ENCODE peak calls at places on chromosomes 4 and X, in ten cellular contexts. One of them, this sample, is unnamed.
A peak's percentile ranks its signal among the peaks of the same experiment; 100 is the strongest.

GRCh38 chr4:187451776-187452175 is 543.8 kb upstream of the ZFP42 start:
- DNase-seq in upper lobe of right lung: no peak
- DNase-seq in CD8-positive, alpha-beta T cell: no peak
- DNase-seq in right lobe of liver: no peak
- DNase-seq in adrenal gland: no peak
- DNase-seq in transverse colon: no peak
- DNase-seq in PC-3: no peak
- DNase-seq in lower lobe of right lung: no peak
- DNase-seq in left lung: no peak
- DNase-seq in hepatocyte: no peak
- DNase-seq in this sample: no peak

GRCh38 chrX:39905475-39905889 is 192.3 kb downstream of the BCOR start:
- DNase-seq in upper lobe of right lung: no peak
- DNase-seq in CD8-positive, alpha-beta T cell: no peak
- DNase-seq in right lobe of liver: peak; percentile 31
- DNase-seq in adrenal gland: no peak
- DNase-seq in transverse colon: peak; percentile 59
- DNase-seq in PC-3: peak; percentile 8
- DNase-seq in lower lobe of right lung: no peak
- DNase-seq in left lung: no peak
- DNase-seq in hepatocyte: peak; percentile 77
- DNase-seq in this sample: no peak

GRCh38 chr4:39446842-39447573 is 11.7 kb downstream of the RPL9 start:
- DNase-seq in upper lobe of right lung: peak; percentile 89
- DNase-seq in CD8-positive, alpha-beta T cell: peak; percentile 15
- DNase-seq in right lobe of liver: peak; percentile 53
- DNase-seq in adrenal gland: peak; percentile 73
- DNase-seq in transverse colon: peak; percentile 81
- DNase-seq in PC-3: peak; percentile 18
- DNase-seq in lower lobe of right lung: peak; percentile 81
- DNase-seq in left lung: peak; percentile 62
- DNase-seq in hepatocyte: peak; percentile 73
- DNase-seq in this sample: peak; percentile 80

GRCh38 chr4:13483142-13484044 is 747 bp downstream of the RAB28 start:
- DNase-seq in upper lobe of right lung: no peak
- DNase-seq in CD8-positive, alpha-beta T cell: peak; percentile 1
- DNase-seq in right lobe of liver: no peak
- DNase-seq in adrenal gland: peak; percentile 57
- DNase-seq in transverse colon: peak; percentile 36
- DNase-seq in PC-3: peak; percentile 32
- DNase-seq in lower lobe of right lung: no peak
- DNase-seq in left lung: peak; percentile 55
- DNase-seq in hepatocyte: peak; percentile 70
- DNase-seq in this sample: no peak

GRCh38 chr4:86544313-86544966 is 49.7 kb upstream of the PTPN13 start:
- DNase-seq in upper lobe of right lung: no peak
- DNase-seq in CD8-positive, alpha-beta T cell: no peak
- DNase-seq in right lobe of liver: no peak
- DNase-seq in adrenal gland: no peak
- DNase-seq in transverse colon: no peak
- DNase-seq in PC-3: no peak
- DNase-seq in lower lobe of right lung: no peak
- DNase-seq in left lung: no peak
- DNase-seq in hepatocyte: no peak
- DNase-seq in this sample: no peak

GRCh38 chr4:169164669-169165415 is 105.9 kb downstream of the SH3RF1 start:
- DNase-seq in upper lobe of right lung: no peak
- DNase-seq in CD8-positive, alpha-beta T cell: no peak
- DNase-seq in right lobe of liver: no peak
- DNase-seq in adrenal gland: no peak
- DNase-seq in transverse colon: no peak
- DNase-seq in PC-3: no peak
- DNase-seq in lower lobe of right lung: no peak
- DNase-seq in left lung: no peak
- DNase-seq in hepatocyte: no peak
- DNase-seq in this sample: no peak

GRCh38 chrX:149910178-149910695 is 19.1 kb upstream of the HSFX4 start:
- DNase-seq in upper lobe of right lung: no peak
- DNase-seq in CD8-positive, alpha-beta T cell: no peak
- DNase-seq in right lobe of liver: no peak
- DNase-seq in adrenal gland: no peak
- DNase-seq in transverse colon: no peak
- DNase-seq in PC-3: no peak
- DNase-seq in lower lobe of right lung: no peak
- DNase-seq in left lung: no peak
- DNase-seq in hepatocyte: no peak
- DNase-seq in this sample: no peak

GRCh38 chr4:54971474-54971950 is 153.9 kb downstream of the KDR start:
- DNase-seq in upper lobe of right lung: no peak
- DNase-seq in CD8-positive, alpha-beta T cell: no peak
- DNase-seq in right lobe of liver: no peak
- DNase-seq in adrenal gland: peak; percentile 13
- DNase-seq in transverse colon: no peak
- DNase-seq in PC-3: peak; percentile 75
- DNase-seq in lower lobe of right lung: no peak
- DNase-seq in left lung: no peak
- DNase-seq in hepatocyte: peak; percentile 59
- DNase-seq in this sample: no peak

GRCh38 chrX:48897157-48897620 is 379 bp downstream of the TIMM17B start:
- DNase-seq in upper lobe of right lung: peak; percentile 89
- DNase-seq in CD8-positive, alpha-beta T cell: no peak
- DNase-seq in right lobe of liver: peak; percentile 85
- DNase-seq in adrenal gland: peak; percentile 91
- DNase-seq in transverse colon: peak; percentile 85
- DNase-seq in PC-3: peak; percentile 78
- DNase-seq in lower lobe of right lung: peak; percentile 81
- DNase-seq in left lung: peak; percentile 77
- DNase-seq in hepatocyte: peak; percentile 93
- DNase-seq in this sample: peak; percentile 63

GRCh38 chr4:184100297-184100885 is 117.3 kb downstream of the ENPP6 start:
- DNase-seq in upper lobe of right lung: peak; percentile 88
- DNase-seq in CD8-positive, alpha-beta T cell: no peak
- DNase-seq in right lobe of liver: peak; percentile 52
- DNase-seq in adrenal gland: peak; percentile 36
- DNase-seq in transverse colon: peak; percentile 31
- DNase-seq in PC-3: peak; percentile 35
- DNase-seq in lower lobe of right lung: peak; percentile 80
- DNase-seq in left lung: peak; percentile 51
- DNase-seq in hepatocyte: peak; percentile 51
- DNase-seq in this sample: no peak

GRCh38 chr4:128060130-128060619 is 937 bp upstream of the LARP1B start:
- DNase-seq in upper lobe of right lung: no peak
- DNase-seq in CD8-positive, alpha-beta T cell: no peak
- DNase-seq in right lobe of liver: no peak
- DNase-seq in adrenal gland: no peak
- DNase-seq in transverse colon: no peak
- DNase-seq in PC-3: no peak
- DNase-seq in lower lobe of right lung: no peak
- DNase-seq in left lung: no peak
- DNase-seq in hepatocyte: no peak
- DNase-seq in this sample: no peak

GRCh38 chrX:12901486-12901885 is 4.9 kb upstream of the TLR8 start:
- DNase-seq in upper lobe of right lung: peak; percentile 67
- DNase-seq in CD8-positive, alpha-beta T cell: peak; percentile 33
- DNase-seq in right lobe of liver: peak; percentile 62
- DNase-seq in adrenal gland: peak; percentile 56
- DNase-seq in transverse colon: peak; percentile 74
- DNase-seq in PC-3: peak; percentile 79
- DNase-seq in lower lobe of right lung: peak; percentile 62
- DNase-seq in left lung: peak; percentile 58
- DNase-seq in hepatocyte: peak; percentile 65
- DNase-seq in this sample: peak; percentile 59

GRCh38 chrX:73913580-73913979 is 350.6 kb downstream of the CHIC1 start:
- DNase-seq in upper lobe of right lung: no peak
- DNase-seq in CD8-positive, alpha-beta T cell: no peak
- DNase-seq in right lobe of liver: no peak
- DNase-seq in adrenal gland: no peak
- DNase-seq in transverse colon: no peak
- DNase-seq in PC-3: no peak
- DNase-seq in lower lobe of right lung: no peak
- DNase-seq in left lung: no peak
- DNase-seq in hepatocyte: no peak
- DNase-seq in this sample: no peak

GRCh38 chrX:85159644-85160043 is 83.9 kb downstream of the SATL1 start:
- DNase-seq in upper lobe of right lung: no peak
- DNase-seq in CD8-positive, alpha-beta T cell: no peak
- DNase-seq in right lobe of liver: no peak
- DNase-seq in adrenal gland: no peak
- DNase-seq in transverse colon: no peak
- DNase-seq in PC-3: no peak
- DNase-seq in lower lobe of right lung: no peak
- DNase-seq in left lung: no peak
- DNase-seq in hepatocyte: no peak
- DNase-seq in this sample: no peak

DNA sequence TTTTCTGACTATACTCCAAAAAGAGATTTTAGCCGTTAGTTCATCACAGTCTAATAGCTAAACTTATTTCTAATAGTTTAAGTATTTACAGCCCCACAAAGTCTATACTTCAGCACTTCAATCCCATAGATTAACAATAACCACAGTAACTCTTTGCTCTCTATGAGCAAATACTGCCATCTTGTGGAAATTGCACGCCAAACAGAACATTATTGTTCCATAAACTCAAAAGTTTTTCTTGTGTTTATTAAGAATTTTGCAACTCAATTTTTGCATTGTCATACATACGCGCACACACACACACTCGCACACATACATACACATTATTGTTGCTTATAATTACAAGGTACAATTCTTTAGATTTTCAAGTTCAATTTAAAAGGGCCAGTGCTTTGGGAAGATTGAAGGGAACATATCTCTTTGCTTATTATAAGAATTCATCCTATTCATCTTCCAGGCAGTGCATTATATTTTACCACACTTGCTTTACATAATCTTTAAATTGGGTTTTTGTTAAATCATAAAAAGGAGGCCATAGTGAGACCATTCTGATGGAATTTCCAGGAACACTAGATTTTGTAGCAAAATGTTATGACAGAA is 63.8 kb upstream of the ATOH1 start:
- DNase-seq in upper lobe of right lung: no peak
- DNase-seq in CD8-positive, alpha-beta T cell: no peak
- DNase-seq in right lobe of liver: no peak
- DNase-seq in adrenal gland: peak; percentile 14
- DNase-seq in transverse colon: no peak
- DNase-seq in PC-3: peak; percentile 76
- DNase-seq in lower lobe of right lung: no peak
- DNase-seq in left lung: no peak
- DNase-seq in hepatocyte: peak; percentile 65
- DNase-seq in this sample: no peak
- TF ChIP-seq CTCF in upper lobe of right lung: peak; percentile 73
- TF ChIP-seq CTCF in CD8-positive, alpha-beta T cell: no peak
- TF ChIP-seq CTCF in right lobe of liver: peak; percentile 71
- TF ChIP-seq CTCF in adrenal gland: peak; percentile 67
- TF ChIP-seq CTCF in transverse colon: peak; percentile 62
- TF ChIP-seq CTCF in PC-3: peak; percentile 77
- TF ChIP-seq CTCF in lower lobe of right lung: peak; percentile 71
- TF ChIP-seq CTCF in left lung: no peak
- TF ChIP-seq CTCF in hepatocyte: peak; percentile 90
- TF ChIP-seq CTCF in this sample: peak; percentile 91

DNA sequence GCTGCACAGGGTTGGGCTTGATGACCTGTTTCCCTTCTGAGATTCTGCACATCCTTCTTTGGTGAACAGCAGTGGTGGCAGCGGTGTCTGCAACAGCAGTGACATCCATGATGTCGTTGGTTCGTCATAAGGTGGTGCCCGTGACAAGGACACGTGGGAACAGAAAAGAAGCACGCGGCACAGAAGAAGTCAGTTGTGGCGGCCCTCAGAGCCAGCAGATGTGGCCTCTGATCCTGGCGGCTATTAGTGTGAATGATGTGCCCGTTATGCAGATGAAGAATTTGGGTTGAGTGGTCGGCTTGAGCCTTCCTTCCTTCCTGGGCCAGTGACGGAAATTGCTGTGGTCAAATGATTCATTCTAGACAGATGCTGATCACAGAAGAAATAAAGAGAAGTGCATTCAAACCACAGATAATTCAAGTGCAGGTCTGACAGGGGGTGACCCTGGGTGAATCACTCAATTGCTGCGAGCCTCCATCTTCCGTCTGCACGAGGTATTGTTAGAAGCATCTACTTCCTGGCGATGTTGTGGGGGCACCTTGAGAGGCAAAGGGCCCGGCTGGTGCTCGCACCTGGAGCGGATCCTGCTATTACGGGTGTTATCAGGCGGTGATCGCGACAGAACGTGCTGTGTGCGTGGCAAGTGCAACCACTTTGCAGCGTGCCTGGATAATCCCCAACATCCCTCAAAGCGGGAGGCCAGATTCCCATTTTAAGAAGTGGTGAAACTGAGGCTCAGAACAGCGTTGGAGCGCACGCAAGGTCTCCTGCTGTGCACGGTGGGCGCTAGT is 215.2 kb upstream of the PSAPL1 start:
- DNase-seq in upper lobe of right lung: peak; percentile 59
- DNase-seq in CD8-positive, alpha-beta T cell: peak; percentile 24
- DNase-seq in right lobe of liver: peak; percentile 28
- DNase-seq in adrenal gland: no peak
- DNase-seq in transverse colon: peak; percentile 24
- DNase-seq in PC-3: peak; percentile 84
- DNase-seq in lower lobe of right lung: peak; percentile 53
- DNase-seq in left lung: peak; percentile 53
- DNase-seq in hepatocyte: no peak
- DNase-seq in this sample: peak; percentile 31
- H3K27me3 ChIP-seq in upper lobe of right lung: no peaks in the 10 kb centered on the region
- H3K27me3 ChIP-seq in CD8-positive, alpha-beta T cell: peaks cover 4% of the 10 kb centered on the region
- H3K27me3 ChIP-seq in right lobe of liver: no peaks in the 10 kb centered on the region
- H3K27me3 ChIP-seq in adrenal gland: peaks cover 5% of the 10 kb centered on the region
- H3K27me3 ChIP-seq in transverse colon: no peaks in the 10 kb centered on the region
- H3K27me3 ChIP-seq in PC-3: no peaks in the 10 kb centered on the region
- H3K27me3 ChIP-seq in lower lobe of right lung: peaks cover 3% of the 10 kb centered on the region
- H3K27me3 ChIP-seq in left lung: no peaks in the 10 kb centered on the region
- H3K27me3 ChIP-seq in hepatocyte: no peaks in the 10 kb centered on the region
- H3K27me3 ChIP-seq in this sample: no peaks in the 10 kb centered on the region

GRCh38 chr4:25816591-25817058 is 46.2 kb downstream of the SEL1L3 start:
- DNase-seq in upper lobe of right lung: no peak
- DNase-seq in CD8-positive, alpha-beta T cell: no peak
- DNase-seq in right lobe of liver: no peak
- DNase-seq in adrenal gland: no peak
- DNase-seq in transverse colon: no peak
- DNase-seq in PC-3: no peak
- DNase-seq in lower lobe of right lung: no peak
- DNase-seq in left lung: no peak
- DNase-seq in hepatocyte: no peak
- DNase-seq in this sample: no peak
- H3K4me1 ChIP-seq in upper lobe of right lung: peaks cover 13% of the 10 kb centered on the region
- H3K4me1 ChIP-seq in CD8-positive, alpha-beta T cell: no peaks in the 10 kb centered on the region
- H3K4me1 ChIP-seq in right lobe of liver: no peaks in the 10 kb centered on the region
- H3K4me1 ChIP-seq in adrenal gland: peaks cover 13% of the 10 kb centered on the region
- H3K4me1 ChIP-seq in transverse colon: no peaks in the 10 kb centered on the region
- H3K4me1 ChIP-seq in PC-3: peaks cover 54% of the 10 kb centered on the region
- H3K4me1 ChIP-seq in lower lobe of right lung: peaks cover 15% of the 10 kb centered on the region
- H3K4me1 ChIP-seq in left lung: peaks cover 3% of the 10 kb centered on the region
- H3K4me1 ChIP-seq in hepatocyte: no peaks in the 10 kb centered on the region
- H3K4me1 ChIP-seq in this sample: no peaks in the 10 kb centered on the region

DNA sequence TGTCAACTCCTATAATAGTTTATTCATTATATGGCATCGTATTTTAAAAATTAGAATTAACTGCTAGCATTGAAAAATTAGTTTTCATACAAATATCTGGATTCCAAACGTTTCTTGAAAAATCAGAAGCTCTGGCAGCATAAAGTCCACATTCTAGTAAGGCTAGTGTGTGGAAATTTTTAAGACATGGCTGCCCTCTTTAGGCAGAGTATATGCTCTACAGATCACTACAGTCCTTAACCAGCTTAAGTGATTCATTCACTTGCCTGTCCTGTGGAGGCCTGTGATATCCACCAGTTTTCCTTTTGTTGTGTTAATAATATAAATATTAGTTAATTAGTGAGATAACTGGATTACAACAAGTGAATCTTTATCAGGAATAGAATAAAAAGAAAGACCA is 287.2 kb downstream of the OPHN1 start:
- DNase-seq in upper lobe of right lung: no peak
- DNase-seq in CD8-positive, alpha-beta T cell: no peak
- DNase-seq in right lobe of liver: no peak
- DNase-seq in adrenal gland: no peak
- DNase-seq in transverse colon: no peak
- DNase-seq in PC-3: peak; percentile 47
- DNase-seq in lower lobe of right lung: no peak
- DNase-seq in left lung: no peak
- DNase-seq in hepatocyte: peak; percentile 44
- DNase-seq in this sample: no peak
- TF ChIP-seq CTCF in upper lobe of right lung: peak; percentile 24
- TF ChIP-seq CTCF in CD8-positive, alpha-beta T cell: no peak
- TF ChIP-seq CTCF in right lobe of liver: peak; percentile 47
- TF ChIP-seq CTCF in adrenal gland: peak; percentile 36
- TF ChIP-seq CTCF in transverse colon: no peak
- TF ChIP-seq CTCF in PC-3: peak; percentile 67
- TF ChIP-seq CTCF in lower lobe of right lung: peak; percentile 31
- TF ChIP-seq CTCF in left lung: peak; percentile 13
- TF ChIP-seq CTCF in hepatocyte: peak; percentile 50
- TF ChIP-seq CTCF in this sample: no peak

This sample was measured in Peyer's patch.